ENCODE peak calls at places on chromosome 2, in nine cellular contexts. One of them, this sample, is unnamed.

GRCh38 chr2:75500633-75501032 is 60.1 kb downstream of the EVA1A start:
- DNase-seq in psoas muscle: no peak
- DNase-seq in astrocyte of the cerebellum: no peak
- DNase-seq in OCI-LY7: no peak
- DNase-seq in IMR-90: peak
- DNase-seq in lower lobe of right lung: no peak
- DNase-seq in tibial artery: no peak
- DNase-seq in uterus: no peak
- DNase-seq in transverse colon: no peak
- DNase-seq in this sample: peak

GRCh38 chr2:36438454-36438977 is 82.9 kb downstream of the CRIM1 start:
- DNase-seq in psoas muscle: no peak
- DNase-seq in astrocyte of the cerebellum: peak
- DNase-seq in OCI-LY7: no peak
- DNase-seq in IMR-90: peak
- DNase-seq in lower lobe of right lung: no peak
- DNase-seq in tibial artery: peak
- DNase-seq in uterus: no peak
- DNase-seq in transverse colon: no peak
- DNase-seq in this sample: peak

GRCh38 chr2:30514134-30514860 is 67.3 kb downstream of the LCLAT1 start:
- DNase-seq in psoas muscle: no peak
- DNase-seq in astrocyte of the cerebellum: peak
- DNase-seq in OCI-LY7: no peak
- DNase-seq in IMR-90: peak
- DNase-seq in lower lobe of right lung: no peak
- DNase-seq in tibial artery: no peak
- DNase-seq in uterus: no peak
- DNase-seq in transverse colon: no peak
- DNase-seq in this sample: peak

GRCh38 chr2:8053241-8053640 is 628.6 kb upstream of the ID2 start:
- DNase-seq in psoas muscle: no peak
- DNase-seq in astrocyte of the cerebellum: no peak
- DNase-seq in OCI-LY7: no peak
- DNase-seq in IMR-90: no peak
- DNase-seq in lower lobe of right lung: no peak
- DNase-seq in tibial artery: no peak
- DNase-seq in uterus: no peak
- DNase-seq in transverse colon: no peak
- DNase-seq in this sample: peak

GRCh38 chr2:159157361-159158045 is 129.0 kb downstream of the WDSUB1 start:
- DNase-seq in psoas muscle: no peak
- DNase-seq in astrocyte of the cerebellum: no peak
- DNase-seq in OCI-LY7: no peak
- DNase-seq in IMR-90: peak
- DNase-seq in lower lobe of right lung: no peak
- DNase-seq in tibial artery: no peak
- DNase-seq in uterus: no peak
- DNase-seq in transverse colon: no peak
- DNase-seq in this sample: no peak

GRCh38 chr2:12722445-12723316 is 5.9 kb downstream of the TRIB2 start:
- DNase-seq in psoas muscle: no peak
- DNase-seq in astrocyte of the cerebellum: no peak
- DNase-seq in OCI-LY7: no peak
- DNase-seq in IMR-90: no peak
- DNase-seq in lower lobe of right lung: no peak
- DNase-seq in tibial artery: no peak
- DNase-seq in uterus: no peak
- DNase-seq in transverse colon: no peak
- DNase-seq in this sample: no peak

GRCh38 chr2:180656455-180656847 is 324.0 kb upstream of the UBE2E3 start:
- DNase-seq in psoas muscle: no peak
- DNase-seq in astrocyte of the cerebellum: no peak
- DNase-seq in OCI-LY7: no peak
- DNase-seq in IMR-90: peak
- DNase-seq in lower lobe of right lung: no peak
- DNase-seq in tibial artery: no peak
- DNase-seq in uterus: no peak
- DNase-seq in transverse colon: no peak
- DNase-seq in this sample: peak

GRCh38 chr2:221134718-221135117 is 437.4 kb downstream of the EPHA4 start:
- DNase-seq in psoas muscle: no peak
- DNase-seq in astrocyte of the cerebellum: no peak
- DNase-seq in OCI-LY7: no peak
- DNase-seq in IMR-90: no peak
- DNase-seq in lower lobe of right lung: no peak
- DNase-seq in tibial artery: no peak
- DNase-seq in uterus: no peak
- DNase-seq in transverse colon: no peak
- DNase-seq in this sample: no peak

GRCh38 chr2:188196343-188197008 is 95.2 kb upstream of the GULP1 start:
- DNase-seq in psoas muscle: no peak
- DNase-seq in astrocyte of the cerebellum: no peak
- DNase-seq in OCI-LY7: no peak
- DNase-seq in IMR-90: no peak
- DNase-seq in lower lobe of right lung: no peak
- DNase-seq in tibial artery: no peak
- DNase-seq in uterus: no peak
- DNase-seq in transverse colon: no peak
- DNase-seq in this sample: peak

GRCh38 chr2:5042666-5043440 is 649.3 kb upstream of the SOX11 start:
- DNase-seq in psoas muscle: no peak
- DNase-seq in astrocyte of the cerebellum: no peak
- DNase-seq in OCI-LY7: no peak
- DNase-seq in IMR-90: no peak
- DNase-seq in lower lobe of right lung: no peak
- DNase-seq in tibial artery: no peak
- DNase-seq in uterus: no peak
- DNase-seq in transverse colon: no peak
- DNase-seq in this sample: no peak

GRCh38 chr2:101012706-101013181 is 10.7 kb downstream of the RPL31 start:
- DNase-seq in psoas muscle: no peak
- DNase-seq in astrocyte of the cerebellum: peak
- DNase-seq in OCI-LY7: peak
- DNase-seq in IMR-90: peak
- DNase-seq in lower lobe of right lung: no peak
- DNase-seq in tibial artery: no peak
- DNase-seq in uterus: no peak
- DNase-seq in transverse colon: peak
- DNase-seq in this sample: peak

GRCh38 chr2:144771348-144771747 is 251.4 kb upstream of the ZEB2 start:
- DNase-seq in psoas muscle: no peak
- DNase-seq in astrocyte of the cerebellum: no peak
- DNase-seq in OCI-LY7: no peak
- DNase-seq in IMR-90: no peak
- DNase-seq in lower lobe of right lung: no peak
- DNase-seq in tibial artery: no peak
- DNase-seq in uterus: no peak
- DNase-seq in transverse colon: no peak
- DNase-seq in this sample: no peak

DNA sequence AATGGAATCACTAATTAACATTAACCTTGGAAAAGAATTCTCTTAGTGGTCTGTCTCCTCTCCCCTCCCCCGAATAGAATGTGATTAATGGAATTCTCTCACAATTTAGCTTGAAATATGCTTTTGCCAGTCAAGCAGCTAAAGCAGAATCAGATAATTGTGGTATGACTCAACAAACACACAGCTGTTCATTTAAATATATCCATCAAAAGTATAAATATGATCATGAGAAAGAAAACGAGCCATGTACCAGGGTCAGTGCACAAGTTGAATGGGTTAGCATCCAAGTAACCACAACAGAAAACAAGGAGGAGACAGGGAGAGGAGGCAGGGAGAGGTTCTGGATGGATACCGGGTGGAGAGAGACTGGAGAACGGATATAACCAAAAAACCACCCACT is 66.9 kb downstream of the ACVR1 start:
- DNase-seq in psoas muscle: no peak
- DNase-seq in astrocyte of the cerebellum: peak
- DNase-seq in OCI-LY7: no peak
- DNase-seq in IMR-90: peak
- DNase-seq in lower lobe of right lung: no peak
- DNase-seq in tibial artery: no peak
- DNase-seq in uterus: no peak
- DNase-seq in transverse colon: no peak
- DNase-seq in this sample: peak
- TF ChIP-seq CTCF in psoas muscle: no peak
- TF ChIP-seq CTCF in astrocyte of the cerebellum: no peak
- TF ChIP-seq CTCF in OCI-LY7: no peak
- TF ChIP-seq CTCF in IMR-90: no peak
- TF ChIP-seq CTCF in lower lobe of right lung: no peak
- TF ChIP-seq CTCF in tibial artery: no peak
- TF ChIP-seq CTCF in uterus: no peak
- TF ChIP-seq CTCF in transverse colon: no peak
- TF ChIP-seq CTCF in this sample: no peak

DNA sequence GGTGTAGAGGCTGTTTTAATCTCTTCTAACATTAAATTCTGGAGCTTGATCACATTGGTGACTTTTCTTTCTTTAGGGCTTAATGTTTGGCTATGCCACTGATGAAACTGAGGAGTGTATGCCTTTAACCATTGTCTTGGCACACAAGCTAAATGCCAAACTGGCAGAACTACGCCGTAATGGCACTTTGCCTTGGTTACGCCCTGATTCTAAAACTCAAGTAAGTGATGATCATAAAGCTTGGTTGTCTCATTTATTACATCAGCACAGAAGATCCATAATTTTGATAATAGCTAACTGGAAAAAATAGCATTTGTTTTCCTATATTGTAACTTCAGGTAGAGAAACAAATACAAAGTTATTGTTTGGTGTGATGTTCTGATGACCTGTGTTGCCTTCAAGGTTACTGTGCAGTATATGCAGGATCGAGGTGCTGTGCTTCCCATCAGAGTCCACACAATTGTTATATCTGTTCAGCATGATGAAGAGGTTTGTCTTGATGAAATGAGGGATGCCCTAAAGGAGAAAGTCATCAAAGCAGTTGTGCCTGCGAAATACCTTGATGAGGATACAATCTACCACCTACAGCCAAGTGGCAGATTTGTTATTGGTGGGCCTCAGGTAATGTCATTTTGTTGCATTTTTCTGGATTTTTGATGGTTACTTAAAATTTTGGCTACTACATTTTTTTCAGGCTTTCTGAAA is 2.9 kb downstream of the MAT2A start:
- DNase-seq in psoas muscle: no peak
- DNase-seq in astrocyte of the cerebellum: no peak
- DNase-seq in OCI-LY7: no peak
- DNase-seq in IMR-90: no peak
- DNase-seq in lower lobe of right lung: no peak
- DNase-seq in tibial artery: no peak
- DNase-seq in uterus: no peak
- DNase-seq in transverse colon: peak
- DNase-seq in this sample: no peak
- H3K4me3 ChIP-seq in psoas muscle: peak
- H3K4me3 ChIP-seq in astrocyte of the cerebellum: peak
- H3K4me3 ChIP-seq in OCI-LY7: peak
- H3K4me3 ChIP-seq in IMR-90: peak
- H3K4me3 ChIP-seq in lower lobe of right lung: peak
- H3K4me3 ChIP-seq in tibial artery: peak
- H3K4me3 ChIP-seq in uterus: no peak
- H3K4me3 ChIP-seq in transverse colon: peak
- H3K4me3 ChIP-seq in this sample: peak

GRCh38 chr2:231670892-231671616 is 37.3 kb upstream of the PTMA start:
- DNase-seq in psoas muscle: no peak
- DNase-seq in astrocyte of the cerebellum: no peak
- DNase-seq in OCI-LY7: peak
- DNase-seq in IMR-90: no peak
- DNase-seq in lower lobe of right lung: no peak
- DNase-seq in tibial artery: no peak
- DNase-seq in uterus: no peak
- DNase-seq in transverse colon: peak
- DNase-seq in this sample: no peak

GRCh38 chr2:231673348-231673770 is 35.0 kb upstream of the PTMA start:
- DNase-seq in psoas muscle: no peak
- DNase-seq in astrocyte of the cerebellum: no peak
- DNase-seq in OCI-LY7: peak
- DNase-seq in IMR-90: peak
- DNase-seq in lower lobe of right lung: peak
- DNase-seq in tibial artery: no peak
- DNase-seq in uterus: peak
- DNase-seq in transverse colon: peak
- DNase-seq in this sample: no peak

GRCh38 chr2:231671617-231672350 is 36.5 kb upstream of the PTMA start:
- DNase-seq in psoas muscle: no peak
- DNase-seq in astrocyte of the cerebellum: no peak
- DNase-seq in OCI-LY7: peak
- DNase-seq in IMR-90: no peak
- DNase-seq in lower lobe of right lung: peak
- DNase-seq in tibial artery: no peak
- DNase-seq in uterus: no peak
- DNase-seq in transverse colon: peak
- DNase-seq in this sample: no peak

GRCh38 chr2:231674587-231675334 is 33.6 kb upstream of the PTMA start:
- DNase-seq in psoas muscle: peak
- DNase-seq in astrocyte of the cerebellum: no peak
- DNase-seq in OCI-LY7: peak
- DNase-seq in IMR-90: peak
- DNase-seq in lower lobe of right lung: peak
- DNase-seq in tibial artery: peak
- DNase-seq in uterus: peak
- DNase-seq in transverse colon: peak
- DNase-seq in this sample: peak

DNA sequence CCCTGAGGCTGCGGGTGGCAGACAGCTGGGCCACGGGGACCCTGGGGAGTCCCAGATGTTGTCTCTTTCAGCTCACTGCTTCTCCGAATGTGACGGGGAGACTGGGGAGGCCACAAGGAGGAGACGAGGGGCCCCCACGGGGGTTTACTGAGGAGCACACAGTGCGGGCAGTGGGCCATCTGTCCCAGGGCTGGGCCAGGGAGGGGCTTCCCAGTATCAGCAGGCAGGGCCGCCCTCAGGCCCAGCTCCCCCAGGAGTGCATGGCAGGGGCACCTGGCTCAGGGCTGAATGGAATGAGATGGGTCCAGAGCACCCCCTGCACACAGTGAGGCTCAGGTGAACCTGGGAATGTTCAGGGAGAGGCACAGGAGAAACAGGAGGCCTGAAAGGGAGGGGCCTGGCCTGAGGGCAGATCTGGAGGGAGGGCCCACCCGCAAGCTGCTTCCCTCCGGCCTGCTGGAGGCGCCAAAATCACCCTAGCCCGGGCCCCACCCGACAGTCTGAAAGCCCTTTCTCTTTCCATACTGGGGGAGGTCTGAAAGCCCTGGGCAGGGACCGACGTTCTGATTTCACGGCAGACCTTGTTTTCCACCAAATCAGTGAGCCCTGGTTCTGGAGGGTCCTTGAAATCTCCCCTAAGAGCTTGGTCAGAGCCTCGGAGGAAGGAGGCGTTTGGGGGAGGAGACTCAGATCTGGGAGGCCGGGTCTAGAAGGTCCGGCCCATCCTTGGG is 35.5 kb upstream of the PTMA start:
- DNase-seq in psoas muscle: no peak
- DNase-seq in astrocyte of the cerebellum: no peak
- DNase-seq in OCI-LY7: peak
- DNase-seq in IMR-90: peak
- DNase-seq in lower lobe of right lung: peak
- DNase-seq in tibial artery: no peak
- DNase-seq in uterus: peak
- DNase-seq in transverse colon: peak
- DNase-seq in this sample: peak
- TF ChIP-seq CTCF in psoas muscle: no peak
- TF ChIP-seq CTCF in astrocyte of the cerebellum: no peak
- TF ChIP-seq CTCF in OCI-LY7: peak
- TF ChIP-seq CTCF in IMR-90: peak
- TF ChIP-seq CTCF in lower lobe of right lung: peak
- TF ChIP-seq CTCF in tibial artery: no peak
- TF ChIP-seq CTCF in uterus: no peak
- TF ChIP-seq CTCF in transverse colon: no peak
- TF ChIP-seq CTCF in this sample: no peak

GRCh38 chr2:167294031-167294774 is 405.9 kb downstream of the XIRP2 start:
- DNase-seq in psoas muscle: peak
- DNase-seq in astrocyte of the cerebellum: no peak
- DNase-seq in OCI-LY7: no peak
- DNase-seq in IMR-90: peak
- DNase-seq in lower lobe of right lung: peak
- DNase-seq in tibial artery: no peak
- DNase-seq in uterus: no peak
- DNase-seq in transverse colon: peak
- DNase-seq in this sample: peak
- H3K4me3 ChIP-seq in psoas muscle: peak
- H3K4me3 ChIP-seq in astrocyte of the cerebellum: peak
- H3K4me3 ChIP-seq in OCI-LY7: no peak
- H3K4me3 ChIP-seq in IMR-90: peak
- H3K4me3 ChIP-seq in lower lobe of right lung: peak
- H3K4me3 ChIP-seq in tibial artery: peak
- H3K4me3 ChIP-seq in uterus: peak
- H3K4me3 ChIP-seq in transverse colon: peak
- H3K4me3 ChIP-seq in this sample: peak